ENCODE peak calls at places on chromosomes 4 and X, in five cellular contexts. D is lung, Z is GM12878, R is heart right ventricle, T is breast epithelium. U is an unnamed sample.

GRCh38 chr4:100842856-100843255 is 325.0 kb upstream of the EMCN start:
- DNase-seq in D (no peak), Z (no peak), R (no peak), T (no peak), U (no peak)

GRCh38 chr4:30722916-30723270 is 2.7 kb downstream of the PCDH7 start:
- DNase-seq in D (no peak), Z (no peak), R (no peak), T (no peak), U (no peak)

GRCh38 chrX:119755981-119756533 is 2.3 kb upstream of the SOWAHD start:
- DNase-seq in D (no peak), Z (peak), R (no peak), T (no peak), U (no peak)

GRCh38 chr4:38837849-38838248 is 18.8 kb downstream of the TLR6 start:
- DNase-seq in D (no peak), Z (no peak), R (no peak), T (no peak), U (no peak)

GRCh38 chr4:102466298-102466697 is 34.9 kb upstream of the NFKB1 start:
- DNase-seq in D (no peak), Z (no peak), R (no peak), T (no peak), U (no peak)

GRCh38 chr4:4327652-4328121 is 37.6 kb downstream of the ZBTB49 start:
- DNase-seq in D (no peak), Z (no peak), R (peak), T (peak), U (no peak)

GRCh38 chr4:140180577-140180976 is 26.6 kb upstream of the MAML3 start:
- DNase-seq in D (no peak), Z (no peak), R (no peak), T (no peak), U (no peak)

GRCh38 chrX:102063445-102064074 is 61.9 kb upstream of the TCEAL2 start:
- DNase-seq in D (no peak), Z (no peak), R (no peak), T (no peak), U (no peak)

GRCh38 chr4:3522326-3522640 is 9.9 kb downstream of the LRPAP1 start:
- DNase-seq in D (no peak), Z (no peak), R (no peak), T (no peak), U (no peak)

GRCh38 chr4:155608231-155608885 is 58.3 kb upstream of the GUCY1A1 start:
- DNase-seq in D (no peak), Z (no peak), R (peak), T (no peak), U (no peak)

GRCh38 chrX:572490-573124 is 58.0 kb upstream of the SHOX start:
- DNase-seq in D (peak), Z (no peak), R (no peak), T (no peak), U (no peak)

GRCh38 chr4:168541608-168541953 is 44.7 kb downstream of the PALLD start:
- DNase-seq in D (no peak), Z (no peak), R (no peak), T (no peak), U (no peak)

GRCh38 chrX:136147320-136147901 is at the start of gene FHL1:
- DNase-seq in D (no peak), Z (no peak), R (peak), T (no peak), U (peak)

GRCh38 chr4:87224036-87224923 is 3.9 kb upstream of the KLHL8 start:
- DNase-seq in D (no peak), Z (no peak), R (no peak), T (no peak), U (no peak)

GRCh38 chr4:68129793-68130192 is at the start of gene TMPRSS11F:
- DNase-seq in D (no peak), Z (no peak), R (no peak), T (no peak), U (no peak)

GRCh38 chr4:173167793-173168395 is 717 bp upstream of the GALNT7 start:
- DNase-seq in D (peak), Z (no peak), R (peak), T (no peak), U (no peak)

GRCh38 chr4:146235654-146236570 is 21.6 kb downstream of the REELD1 start:
- DNase-seq in D (peak), Z (no peak), R (no peak), T (no peak), U (no peak)

GRCh38 chrX:153441296-153441695 is 4.6 kb downstream of the TREX2 start:
- DNase-seq in D (no peak), Z (no peak), R (no peak), T (no peak), U (no peak)

GRCh38 chr4:124096290-124096689 is 616.2 kb downstream of the ANKRD50 start:
- DNase-seq in D (no peak), Z (no peak), R (no peak), T (no peak), U (no peak)

GRCh38 chr4:34619531-34620109 is 1624.7 kb downstream of the ARAP2 start:
- DNase-seq in D (no peak), Z (no peak), R (no peak), T (no peak), U (no peak)

GRCh38 chr4:3252831-3253641 is 4.1 kb downstream of the MSANTD1 start:
- DNase-seq in D (no peak), Z (no peak), R (no peak), T (no peak), U (no peak)

GRCh38 chr4:82652062-82652461 is 90.3 kb upstream of the TMEM150C start:
- DNase-seq in D (no peak), Z (no peak), R (no peak), T (no peak), U (no peak)

GRCh38 chrX:85506871-85507270 is 127.4 kb upstream of the POF1B start:
- DNase-seq in D (no peak), Z (no peak), R (no peak), T (no peak), U (no peak)

GRCh38 chr4:122279670-122280069 is 99.1 kb upstream of the ADAD1 start:
- DNase-seq in D (no peak), Z (no peak), R (no peak), T (no peak), U (no peak)

GRCh38 chr4:69054578-69055200 is 41.6 kb upstream of the UGT2B7 start:
- DNase-seq in D (no peak), Z (no peak), R (no peak), T (no peak), U (no peak)

GRCh38 chr4:108830509-108831244 is 67.8 kb upstream of the ETNPPL start:
- DNase-seq in D (peak), Z (no peak), R (peak), T (no peak), U (no peak)

GRCh38 chrX:11908371-11908770 is 150.3 kb downstream of the MSL3 start:
- DNase-seq in D (no peak), Z (peak), R (no peak), T (no peak), U (no peak)

GRCh38 chrX:110322603-110323002 is 4.7 kb upstream of the AMMECR1 start:
- DNase-seq in D (no peak), Z (no peak), R (no peak), T (no peak), U (no peak)

GRCh38 chrX:129678881-129679195 is 24.1 kb upstream of the APLN start:
- DNase-seq in D (no peak), Z (no peak), R (no peak), T (no peak), U (no peak)

GRCh38 chr4:86970447-86971354 is 35.9 kb downstream of the AFF1 start:
- DNase-seq in D (no peak), Z (no peak), R (no peak), T (no peak), U (no peak)

GRCh38 chrX:73239242-73239641 is 24.6 kb upstream of the NAP1L2 start:
- DNase-seq in D (no peak), Z (no peak), R (no peak), T (no peak), U (no peak)

GRCh38 chr4:23614284-23614892 is 275.5 kb downstream of the PPARGC1A start:
- DNase-seq in D (no peak), Z (no peak), R (no peak), T (no peak), U (no peak)
- H3K27ac ChIP-seq in D (no peak), Z (no peak), R (no peak), T (no peak), U (no peak)

DNA sequence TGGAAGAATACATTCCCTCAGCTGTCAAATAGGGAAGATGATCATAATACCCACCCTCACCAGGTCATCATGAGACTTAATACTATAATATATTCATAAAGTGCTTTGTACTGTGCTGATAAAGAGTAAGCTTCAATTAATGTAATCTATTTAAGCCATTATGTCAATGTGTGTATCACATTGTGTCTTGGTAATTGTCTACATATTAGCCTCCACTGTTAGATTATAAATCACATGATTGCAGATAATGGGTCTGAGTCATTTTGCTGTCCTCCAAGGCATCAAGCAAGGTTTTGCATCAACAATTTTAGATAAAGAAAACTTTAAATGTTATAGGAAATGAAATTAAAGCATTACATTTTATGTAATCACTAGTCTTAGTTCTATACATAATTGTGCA is 45.2 kb upstream of the CEP135 start:
- DNase-seq in D (no peak), Z (no peak), R (no peak), T (no peak), U (no peak)
- H3K27ac ChIP-seq in D (no peak), Z (no peak), R (no peak), T (no peak), U (no peak)

GRCh38 chr4:151540728-151541437 is 131.9 kb downstream of the FHIP1A start:
- DNase-seq in D (no peak), Z (no peak), R (no peak), T (no peak), U (no peak)
- H3K27ac ChIP-seq in D (no peak), Z (no peak), R (no peak), T (peak), U (no peak)

DNA sequence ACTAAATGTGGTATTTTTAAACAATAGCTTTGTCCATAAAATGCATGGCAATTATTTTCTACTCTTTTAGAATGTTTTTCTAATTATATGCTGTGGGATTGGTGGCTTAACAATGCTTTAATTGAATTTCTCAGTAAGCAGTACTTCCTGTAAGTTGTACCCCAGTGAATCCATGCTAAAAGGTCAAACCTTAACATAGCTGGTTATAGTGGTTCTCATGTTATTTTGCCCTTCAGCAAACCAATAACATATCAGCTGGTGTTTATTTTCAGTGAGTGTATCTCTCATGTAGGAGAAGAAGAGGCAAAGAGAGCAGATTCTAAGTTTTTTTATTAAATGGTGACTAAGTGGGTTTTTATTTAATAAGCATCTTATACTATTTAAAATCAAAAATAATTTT is 41.5 kb downstream of the BTC start:
- DNase-seq in D (no peak), Z (no peak), R (no peak), T (no peak), U (no peak)
- H3K27ac ChIP-seq in D (no peak), Z (no peak), R (no peak), T (no peak), U (no peak)

DNA sequence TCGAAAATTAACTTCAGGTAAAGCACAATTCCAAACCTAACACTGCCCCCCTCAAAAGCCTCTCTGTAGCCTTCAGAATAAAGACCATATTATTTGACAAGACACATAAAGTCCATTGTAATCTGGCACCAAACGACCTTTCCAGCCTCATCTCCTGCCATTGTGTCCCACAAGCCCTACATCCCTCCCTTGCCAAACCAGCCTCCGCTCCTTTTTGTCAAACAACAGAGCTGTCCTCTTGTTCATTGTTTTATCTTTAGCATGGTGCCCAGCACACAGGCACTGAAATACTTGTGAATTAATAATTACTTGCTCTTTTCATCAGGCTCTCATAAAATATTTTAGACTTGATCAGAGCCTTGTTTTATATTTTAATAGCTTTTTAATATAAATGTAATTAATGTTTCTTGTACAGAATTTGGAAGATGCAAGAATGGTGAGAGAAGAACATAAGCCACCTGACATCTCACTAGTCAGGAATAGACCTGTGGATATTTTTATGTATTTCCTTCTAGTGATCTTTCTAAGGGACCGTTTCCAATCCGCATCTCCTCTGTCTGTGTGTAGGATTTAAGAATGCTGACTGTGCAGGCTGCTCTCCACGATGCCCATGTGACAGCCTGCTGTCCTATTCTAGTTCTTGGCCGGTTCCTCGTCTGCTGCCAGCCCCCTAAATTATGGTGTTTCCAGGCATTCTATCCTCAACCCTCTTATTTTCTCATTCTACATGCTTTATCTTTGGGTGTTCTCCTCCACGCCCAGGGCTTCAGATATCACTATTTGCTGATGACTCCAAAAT is 3.0 kb upstream of the IRF2 start:
- DNase-seq in D (no peak), Z (no peak), R (no peak), T (no peak), U (no peak)
- H3K27ac ChIP-seq in D (peak), Z (no peak), R (peak), T (peak), U (no peak)

DNA sequence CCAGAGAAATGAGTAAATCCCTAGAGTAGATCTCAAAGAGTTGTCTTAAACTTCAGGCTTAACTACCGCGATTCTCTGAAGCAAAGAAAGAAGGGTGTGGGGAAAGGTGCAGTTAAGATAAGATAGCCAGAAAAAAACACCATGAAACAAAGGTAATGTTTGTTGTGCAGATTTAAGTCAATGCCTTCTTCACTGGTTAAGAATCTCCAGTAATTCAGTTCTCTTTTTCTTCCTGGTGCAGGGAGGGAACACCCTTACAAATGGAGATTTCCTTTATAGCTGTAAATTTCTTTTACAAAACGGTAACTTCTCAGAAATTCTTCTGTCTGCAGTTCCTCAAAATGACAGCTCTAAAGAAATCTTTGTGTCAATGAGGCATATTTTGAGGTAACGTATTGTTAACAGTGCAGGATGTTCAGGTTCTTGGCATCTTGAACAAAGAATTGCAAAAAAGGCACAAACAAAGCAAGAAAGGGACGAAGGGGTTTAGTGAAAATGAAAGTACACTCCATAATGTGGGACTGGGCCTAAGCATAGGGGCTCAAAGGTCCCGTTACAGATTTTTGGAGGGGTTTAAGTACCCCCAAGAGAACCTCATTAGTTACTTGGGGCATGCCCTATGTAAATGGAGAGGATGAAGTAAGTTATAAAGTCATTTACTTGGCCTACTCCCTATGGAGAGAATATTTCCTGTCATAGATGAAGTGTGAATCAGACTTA is 491.9 kb downstream of the PCDH11X start:
- DNase-seq in D (no peak), Z (no peak), R (no peak), T (no peak), U (no peak)
- H3K27ac ChIP-seq in D (no peak), Z (no peak), R (no peak), T (no peak), U (no peak)

GRCh38 chr4:1534076-1534872 is 128.0 kb upstream of the NKX1-1 start:
- DNase-seq in D (no peak), Z (no peak), R (no peak), T (no peak), U (no peak)

GRCh38 chr4:1534876-1535526 is 128.8 kb upstream of the NKX1-1 start:
- DNase-seq in D (no peak), Z (no peak), R (no peak), T (no peak), U (no peak)

GRCh38 chr4:1531683-1532548 is 125.7 kb upstream of the NKX1-1 start:
- DNase-seq in D (no peak), Z (no peak), R (no peak), T (no peak), U (no peak)

GRCh38 chr4:1532549-1533395 is 126.5 kb upstream of the NKX1-1 start:
- DNase-seq in D (no peak), Z (no peak), R (no peak), T (no peak), U (no peak)

DNA sequence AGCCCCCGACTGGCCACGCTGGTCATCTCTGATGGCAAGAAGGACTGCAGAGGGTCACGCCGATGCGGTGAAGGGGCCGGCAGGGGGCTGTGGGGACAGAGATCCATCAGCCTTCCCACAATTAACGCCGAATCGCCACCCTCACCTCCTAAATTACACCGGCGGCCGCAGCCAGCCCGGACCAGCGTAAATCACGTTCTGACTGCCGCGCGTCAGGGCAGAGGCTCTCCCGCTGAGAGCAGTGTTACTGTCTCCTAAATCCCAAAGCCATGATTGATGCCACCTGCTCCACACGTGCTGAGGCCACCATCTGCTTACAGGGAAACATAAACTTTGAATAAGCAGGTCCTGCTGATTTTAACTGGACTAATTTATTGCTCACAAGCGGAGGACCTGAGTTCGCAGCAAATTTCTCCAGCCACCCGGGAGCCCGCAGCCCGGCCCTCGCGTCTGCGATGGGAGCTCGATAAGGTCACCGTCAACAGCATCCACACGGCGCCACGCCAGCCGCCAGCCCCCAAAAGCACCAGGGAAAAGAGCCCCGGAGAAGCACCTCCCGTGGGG is 127.3 kb upstream of the NKX1-1 start:
- DNase-seq in D (no peak), Z (no peak), R (no peak), T (no peak), U (no peak)
- H3K27ac ChIP-seq in D (no peak), Z (no peak), R (no peak), T (no peak), U (no peak)

U was measured in CD4-positive, alpha-beta T cell.